ENCODE peak calls at places on chromosomes 3 and 15, in six cellular contexts. D, H, V, U, N and B are unnamed samples.

GRCh38 chr3:195546130-195546560 is 3.0 kb upstream of the PPP1R2 start:
- DNase-seq in V (no peak), N (peak), D (no peak), H (peak), U (no peak), B (no peak)

GRCh38 chr3:99704417-99704816 is 66.0 kb downstream of the COL8A1 start:
- DNase-seq in H (no peak), N (no peak), U (no peak), V (no peak), D (no peak), B (no peak)

GRCh38 chr15:70160803-70161565 is 63.3 kb upstream of the TLE3 start:
- DNase-seq in D (no peak), V (no peak), U (no peak), N (no peak), H (no peak), B (no peak)

GRCh38 chr3:116155830-116156229 is 289.5 kb downstream of the LSAMP start:
- DNase-seq in N (no peak), V (no peak), U (no peak), H (no peak), D (no peak), B (no peak)

GRCh38 chr15:31013863-31014607 is 22.6 kb upstream of the MTMR10 start:
- DNase-seq in D (peak), U (no peak), V (no peak), H (no peak), N (peak), B (peak)

GRCh38 chr15:95149036-95149435 is 917.7 kb downstream of the MCTP2 start:
- DNase-seq in V (no peak), H (no peak), D (no peak), U (no peak), N (no peak), B (no peak)

GRCh38 chr15:43279496-43279895 is 12.8 kb upstream of the TGM5 start:
- DNase-seq in N (no peak), D (no peak), V (no peak), U (no peak), H (no peak), B (no peak)

GRCh38 chr3:12999147-13000140 is 73.8 kb downstream of the IQSEC1 start:
- DNase-seq in D (no peak), H (peak), V (peak), N (peak), U (no peak), B (no peak)

GRCh38 chr15:90421527-90421926 is 33.5 kb downstream of the IQGAP1 start:
- DNase-seq in H (no peak), V (no peak), N (no peak), D (no peak), U (no peak), B (peak)

GRCh38 chr3:99967796-99968195 is 146.5 kb downstream of the FILIP1L start:
- DNase-seq in V (no peak), N (no peak), H (no peak), U (no peak), D (no peak), B (no peak)

GRCh38 chr15:68419301-68420175 is 12.4 kb downstream of the ITGA11 start:
- DNase-seq in H (no peak), N (no peak), D (no peak), V (no peak), U (no peak), B (no peak)

GRCh38 chr3:97719156-97719821 is 45.3 kb upstream of the ARL6 start:
- DNase-seq in N (peak), V (peak), D (peak), U (peak), H (peak), B (peak)

GRCh38 chr3:177764377-177764912 is 567.2 kb upstream of the TBL1XR1 start:
- DNase-seq in V (no peak), D (no peak), H (no peak), U (no peak), N (no peak), B (no peak)

GRCh38 chr15:85408270-85408746 is 27.9 kb downstream of the AKAP13 start:
- DNase-seq in H (no peak), D (peak), V (no peak), N (no peak), U (no peak), B (no peak)

GRCh38 chr15:64651573-64652260 is 123.7 kb downstream of the RBPMS2 start:
- DNase-seq in N (peak), D (peak), V (no peak), H (no peak), U (no peak), B (peak)

GRCh38 chr3:52793702-52794611 is 639 bp upstream of the ITIH3 start:
- DNase-seq in V (no peak), H (no peak), N (peak), U (no peak), D (no peak), B (no peak)

GRCh38 chr3:52792961-52793695 is 1.5 kb upstream of the ITIH3 start:
- DNase-seq in V (no peak), H (no peak), U (no peak), D (no peak), N (no peak), B (no peak)

GRCh38 chr3:52796411-52796810 is 1.8 kb downstream of the ITIH3 start:
- DNase-seq in U (no peak), N (no peak), H (no peak), D (no peak), V (no peak), B (no peak)

GRCh38 chr3:52795298-52795900 is 803 bp downstream of the ITIH3 start:
- DNase-seq in D (no peak), N (peak), V (no peak), U (no peak), H (no peak), B (no peak)

DNA sequence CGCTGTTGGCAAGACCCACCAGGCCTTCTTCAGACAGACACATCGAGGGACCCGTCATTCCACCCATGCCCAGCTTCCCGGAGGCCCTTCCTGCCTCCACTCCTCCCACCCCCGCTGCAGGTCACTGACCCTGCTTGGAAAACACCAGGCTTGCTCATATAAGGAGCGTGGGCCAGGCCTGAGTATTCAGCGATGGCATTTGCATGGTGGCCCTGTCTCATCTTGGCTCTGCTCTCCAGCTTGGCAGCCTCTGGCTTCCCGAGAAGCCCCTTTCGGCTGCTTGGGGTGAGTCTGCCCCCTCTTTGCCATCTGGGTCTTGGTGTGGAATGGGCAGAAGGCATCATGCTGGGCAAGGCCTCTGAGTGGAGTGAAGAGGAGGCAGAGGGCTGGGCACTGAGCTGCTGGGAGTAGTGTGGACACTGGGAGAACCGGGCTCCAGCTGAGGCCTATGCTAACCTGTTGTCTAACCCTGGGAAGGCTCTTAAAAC is at the start of gene ITIH3:
- DNase-seq in N (peak), H (no peak), U (no peak), V (no peak), D (no peak), B (no peak)
- TF ChIP-seq JUND in N (no peak), H (no peak), U (no peak), V (no peak), D (no peak), B (no peak)

GRCh38 chr15:76285241-76285825 is 25.9 kb downstream of the ETFA start:
- DNase-seq in H (no peak), U (peak), N (peak), D (no peak), V (peak), B (peak)
- TF ChIP-seq JUND in H (no peak), U (no peak), N (no peak), D (no peak), V (no peak), B (no peak)

DNA sequence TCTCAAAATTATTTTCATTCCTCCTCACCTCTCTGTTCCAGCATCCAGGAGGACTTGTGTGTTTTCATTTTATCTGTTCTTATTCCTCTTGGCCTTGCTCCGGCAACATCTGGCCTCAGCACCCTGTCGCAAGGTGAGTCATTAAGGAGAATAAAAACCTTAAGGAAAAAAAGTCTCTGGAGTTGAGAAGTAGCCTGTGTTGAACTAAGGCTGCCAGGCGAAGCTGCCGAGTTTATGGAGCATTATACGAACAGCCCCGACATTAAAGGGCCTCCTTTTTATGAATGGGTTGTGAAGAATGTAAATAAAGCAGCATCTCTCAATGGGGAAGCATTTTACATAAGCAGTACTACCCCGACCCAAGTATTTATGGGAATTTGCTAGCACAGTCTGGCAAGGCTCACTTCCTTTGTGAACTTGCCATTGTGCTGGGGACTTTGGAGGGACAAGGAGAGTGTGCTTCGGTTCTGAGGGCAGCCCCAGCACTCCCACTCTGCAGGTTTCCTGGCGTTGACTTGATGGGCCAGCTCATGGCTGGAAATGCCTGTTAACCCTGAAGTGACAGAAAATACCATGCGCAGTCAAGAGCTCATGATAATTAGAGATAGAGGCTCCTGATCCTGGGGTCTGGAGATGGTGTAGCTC is 4.8 kb downstream of the BAHD1 start:
- DNase-seq in U (no peak), D (no peak), H (no peak), N (no peak), V (no peak), B (no peak)
- TF ChIP-seq JUND in U (no peak), D (no peak), H (no peak), N (no peak), V (no peak), B (no peak)

DNA sequence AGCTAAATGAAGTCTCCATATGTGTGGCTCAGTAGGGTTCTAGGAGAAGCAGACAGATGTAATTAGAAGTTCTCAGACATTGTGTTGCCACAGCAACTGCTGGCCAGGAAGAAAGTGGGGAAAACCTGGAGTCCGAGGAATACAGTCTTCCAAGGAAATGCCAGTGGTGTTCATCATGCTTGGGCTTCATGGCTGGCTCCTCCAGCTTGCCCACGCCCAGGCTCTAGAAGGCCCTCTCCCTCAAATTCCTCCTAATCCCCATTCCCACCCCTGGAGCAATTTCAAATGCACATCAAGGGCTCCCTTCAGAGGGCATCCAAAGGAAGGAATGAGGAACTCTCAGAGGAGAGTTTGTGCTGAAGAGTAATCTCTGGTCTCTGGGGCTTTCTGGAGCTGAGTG is 21.9 kb downstream of the FSTL1 start:
- DNase-seq in U (no peak), D (no peak), N (no peak), V (no peak), H (no peak), B (no peak)
- TF ChIP-seq JUND in U (no peak), D (no peak), N (no peak), V (no peak), H (no peak), B (no peak)

GRCh38 chr3:10417849-10418248 is 87.5 kb downstream of the ATP2B2 start:
- DNase-seq in D (no peak), N (peak), H (peak), V (peak), U (peak), B (peak)
- TF ChIP-seq JUND in D (no peak), N (no peak), H (no peak), V (no peak), U (no peak), B (no peak)

GRCh38 chr15:73800662-73801345 is 47.7 kb upstream of the INSYN1 start:
- DNase-seq in D (no peak), V (no peak), U (no peak), N (no peak), H (no peak), B (no peak)
- TF ChIP-seq JUND in D (no peak), V (no peak), U (peak), N (no peak), H (peak), B (no peak)

DNA sequence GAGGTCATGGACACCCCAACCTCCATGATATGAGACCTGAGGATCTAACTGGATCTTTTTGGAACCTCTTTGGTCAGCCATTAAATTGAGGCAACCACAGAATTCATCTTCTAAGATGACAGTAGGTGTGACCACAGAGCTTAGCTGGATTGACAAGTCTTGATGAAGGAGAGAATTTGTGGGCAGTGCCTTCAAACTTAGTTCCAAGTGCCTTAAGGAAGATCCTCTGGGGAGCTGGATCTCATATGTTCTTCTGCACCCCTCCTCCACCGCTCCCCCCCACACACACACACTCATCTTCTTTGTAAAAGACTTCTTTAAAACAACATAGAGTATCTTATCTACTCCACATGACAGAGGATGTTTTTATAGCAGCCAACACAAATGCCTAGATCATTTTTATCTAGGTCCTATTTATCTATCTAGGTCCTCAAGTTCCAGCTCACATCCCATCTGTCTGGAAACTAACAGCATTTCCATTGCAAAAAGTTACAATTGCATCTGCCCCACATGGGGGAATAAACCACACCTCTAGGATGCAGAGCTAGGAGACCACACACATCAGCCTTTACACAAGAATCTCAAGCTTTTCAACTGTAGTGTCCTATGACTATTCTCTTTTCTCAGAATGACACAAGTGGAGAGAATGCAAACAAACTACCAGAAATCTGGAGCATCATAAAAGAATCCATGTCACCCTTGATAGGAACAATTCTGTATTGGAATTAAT is 37.4 kb downstream of the WWTR1 start:
- DNase-seq in U (no peak), D (no peak), V (no peak), N (no peak), H (no peak), B (no peak)
- TF ChIP-seq JUND in U (no peak), D (no peak), V (no peak), N (no peak), H (no peak), B (no peak)

GRCh38 chr3:46112296-46112695 is 85.0 kb upstream of the XCR1 start:
- DNase-seq in N (no peak), U (no peak), D (no peak), H (no peak), V (no peak), B (peak)

GRCh38 chr3:46109635-46110005 is 82.3 kb upstream of the XCR1 start:
- DNase-seq in N (no peak), U (no peak), V (no peak), D (no peak), H (no peak), B (no peak)

GRCh38 chr3:46113608-46114007 is 86.3 kb upstream of the XCR1 start:
- DNase-seq in D (no peak), H (no peak), U (no peak), N (no peak), V (no peak), B (no peak)

GRCh38 chr3:46112984-46113383 is 85.7 kb upstream of the XCR1 start:
- DNase-seq in V (no peak), D (no peak), N (no peak), H (no peak), U (no peak), B (no peak)

GRCh38 chr3:46110701-46111493 is 83.6 kb upstream of the XCR1 start:
- DNase-seq in D (peak), N (no peak), H (peak), U (no peak), V (no peak), B (no peak)
- TF ChIP-seq JUND in D (no peak), N (no peak), H (peak), U (no peak), V (peak), B (no peak)